ENCODE peak calls at places on chromosomes 6 and 20, in four cellular contexts. E, G, J and Q are unnamed samples.
A peak's percentile ranks its signal among the peaks of the same experiment; 100 is the strongest.

GRCh38 chr6:26104457-26105108 is 17.4 kb downstream of the HFE start:
- DNase-seq in J (no peak), G (no peak), E (no peak), Q (no peak)

GRCh38 chr20:14384411-14384810 is 47.0 kb upstream of the FLRT3 start:
- DNase-seq in J (no peak), E (no peak), G (peak; percentile 32), Q (no peak)

GRCh38 chr6:108156180-108156937 is 9.5 kb upstream of the NR2E1 start:
- DNase-seq in E (no peak), J (no peak), G (no peak), Q (no peak)

GRCh38 chr6:1285589-1286340 is 26.1 kb upstream of the FOXQ1 start:
- DNase-seq in E (no peak), J (peak; percentile 68), G (no peak), Q (no peak)

GRCh38 chr20:60255866-60256265 is 297.6 kb downstream of the CDH26 start:
- DNase-seq in G (no peak), J (no peak), E (no peak), Q (no peak)

GRCh38 chr6:135640048-135640447 is 142.5 kb upstream of the AHI1 start:
- DNase-seq in G (no peak), J (no peak), E (no peak), Q (no peak)

GRCh38 chr6:158223926-158224325 is 55.8 kb downstream of the GTF2H5 start:
- DNase-seq in G (no peak), J (no peak), E (no peak), Q (no peak)

GRCh38 chr20:44745560-44746366 is at the start of gene KCNK15:
- DNase-seq in J (no peak), G (no peak), E (no peak), Q (peak; percentile 64)

GRCh38 chr20:7038029-7038428 is 270.5 kb downstream of the BMP2 start:
- DNase-seq in E (no peak), J (no peak), G (no peak), Q (no peak)

GRCh38 chr20:33246077-33246476 is 10.3 kb downstream of the BPIFA1 start:
- DNase-seq in J (no peak), E (no peak), G (no peak), Q (no peak)

GRCh38 chr6:156952401-156952800 is 175.2 kb downstream of the ARID1B start:
- DNase-seq in J (no peak), E (no peak), G (no peak), Q (no peak)

GRCh38 chr6:26125015-26125690 is 37.9 kb downstream of the HFE start:
- DNase-seq in G (no peak), E (no peak), J (peak; percentile 45), Q (no peak)

GRCh38 chr6:57106990-57107389 is 17.0 kb downstream of the ZNF451 start:
- DNase-seq in J (no peak), G (no peak), E (no peak), Q (no peak)

GRCh38 chr20:10665791-10666190 is 8.0 kb downstream of the JAG1 start:
- DNase-seq in E (no peak), J (no peak), G (peak; percentile 47), Q (peak; percentile 80)

GRCh38 chr6:9481292-9482029 is 933.4 kb downstream of the TFAP2A start:
- DNase-seq in J (peak; percentile 33), G (no peak), E (no peak), Q (no peak)

GRCh38 chr20:35768731-35769664 is 2.8 kb upstream of the PHF20 start:
- DNase-seq in E (peak; percentile 92), J (peak; percentile 81), G (peak; percentile 99), Q (peak; percentile 99)

GRCh38 chr6:35728663-35729348 is 8.0 kb upstream of the ARMC12 start:
- DNase-seq in J (no peak), G (no peak), E (no peak), Q (peak; percentile 54)

DNA sequence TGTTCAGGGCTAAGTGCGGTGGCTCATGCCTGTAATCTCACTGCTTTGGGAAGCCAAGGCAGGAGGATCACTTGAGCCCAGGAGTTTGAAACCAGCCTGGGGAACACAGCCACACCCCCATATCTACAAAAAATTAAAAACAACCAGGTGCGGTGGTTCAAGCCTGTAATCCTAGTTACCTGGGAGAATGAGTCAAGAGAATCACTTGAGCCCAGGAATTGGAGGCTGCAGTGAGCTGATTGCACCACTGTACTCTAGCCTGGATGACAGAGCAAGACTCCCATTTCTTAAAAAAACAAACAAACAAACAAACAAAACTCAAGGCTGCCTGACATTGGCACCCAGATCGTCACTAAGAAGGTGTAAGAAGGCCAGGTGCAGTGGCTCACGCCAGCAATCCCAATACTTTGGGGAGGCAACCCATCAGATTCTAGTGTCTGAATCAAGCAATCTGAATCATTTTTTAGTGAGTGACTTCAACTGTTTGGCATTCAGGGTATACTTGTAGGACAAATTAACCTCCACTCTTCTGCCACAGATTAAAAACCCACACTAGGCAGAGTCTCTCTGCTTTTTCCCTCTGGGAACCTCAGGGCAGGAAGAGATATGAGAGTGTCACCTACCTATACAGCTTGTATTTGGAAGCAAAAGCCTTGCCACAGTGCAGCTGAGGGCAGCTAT is 6.1 kb downstream of the PLAGL2 start:
- DNase-seq in J (peak; percentile 25), G (no peak), E (no peak), Q (no peak)
- TF ChIP-seq CTCF in J (no peak), G (no peak), E (no peak), Q (no peak)

DNA sequence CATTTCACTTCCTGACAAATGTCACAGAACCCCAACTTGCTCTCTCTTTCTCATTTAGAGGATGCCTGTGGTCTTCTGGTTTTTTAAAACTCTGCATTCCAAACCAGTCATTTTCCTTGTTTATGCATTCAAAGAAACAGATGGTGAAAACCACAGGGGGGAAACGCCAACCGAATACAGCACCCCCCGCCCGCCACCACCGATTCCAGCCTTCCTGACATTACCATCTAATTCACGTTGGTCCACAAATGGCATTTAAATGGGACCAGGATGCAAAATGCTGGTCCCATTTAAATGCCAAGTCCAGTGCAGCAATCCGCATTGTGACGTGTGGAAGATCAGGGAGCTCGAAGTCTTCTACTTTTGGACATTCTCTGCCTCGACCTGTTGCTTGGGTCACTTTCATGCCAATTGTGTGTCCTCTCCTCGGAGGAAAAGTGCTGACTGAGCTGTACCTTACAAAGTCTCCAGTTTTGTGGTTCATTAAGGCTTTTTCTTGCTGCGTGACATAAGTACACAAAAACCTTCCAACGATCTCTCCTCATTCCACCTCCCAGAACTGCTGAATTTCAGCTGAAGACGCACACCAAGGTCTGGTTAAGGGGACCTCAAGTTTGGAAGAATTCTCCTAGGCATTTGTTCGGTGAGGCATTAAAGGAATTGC is 35.8 kb downstream of the NEDD9 start:
- DNase-seq in G (no peak), E (no peak), J (no peak), Q (no peak)
- H3K4me3 ChIP-seq in G (no peak overlapping the region), E (peak overlapping the region; percentile 41), J (no peak overlapping the region), Q (no peak overlapping the region)

DNA sequence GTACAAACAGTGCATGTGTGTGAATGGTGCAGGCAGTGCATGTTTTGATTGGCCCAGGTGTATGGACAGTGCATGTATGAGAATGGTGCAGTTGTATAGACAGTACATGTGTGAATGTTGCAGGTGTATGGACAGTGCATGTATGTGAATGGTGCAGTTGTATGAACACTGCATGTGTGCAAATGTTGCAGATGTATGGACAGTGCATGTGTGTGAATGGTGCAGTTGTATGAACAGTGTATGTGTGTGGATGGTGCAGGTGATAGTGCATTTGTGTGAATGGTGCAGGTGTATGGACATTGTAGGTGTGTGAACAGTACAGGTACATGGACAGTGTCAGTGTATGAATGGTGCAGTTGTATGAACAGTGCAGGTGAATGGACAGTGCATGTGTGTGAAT is 4.0 kb upstream of the KLHL31 start:
- DNase-seq in G (no peak), J (no peak), E (no peak), Q (no peak)
- TF ChIP-seq CTCF in G (no peak), J (no peak), E (no peak), Q (no peak)

DNA sequence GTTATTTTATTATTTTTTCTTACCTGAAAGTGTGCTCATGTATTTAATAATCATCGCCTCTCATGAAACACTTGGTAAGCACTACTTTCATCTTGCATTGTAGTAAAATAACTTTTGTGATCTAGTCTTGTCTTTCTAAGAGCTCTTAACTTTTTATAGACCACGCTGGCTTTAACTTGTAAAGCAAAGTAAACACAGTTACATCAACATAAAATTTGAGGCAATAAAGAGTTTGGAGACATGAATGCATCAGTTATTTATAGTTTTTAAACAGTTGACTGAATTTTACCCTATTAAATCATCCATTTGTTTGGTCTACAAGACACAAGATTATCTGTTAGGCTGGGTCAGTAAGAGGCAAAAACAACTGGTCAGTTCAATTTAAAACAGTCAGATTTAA is 218.5 kb upstream of the KCNQ5 start:
- DNase-seq in J (no peak), E (no peak), G (no peak), Q (no peak)
- H3K4me3 ChIP-seq in J (no peak overlapping the region), E (no peak overlapping the region), G (no peak overlapping the region), Q (no peak overlapping the region)

DNA sequence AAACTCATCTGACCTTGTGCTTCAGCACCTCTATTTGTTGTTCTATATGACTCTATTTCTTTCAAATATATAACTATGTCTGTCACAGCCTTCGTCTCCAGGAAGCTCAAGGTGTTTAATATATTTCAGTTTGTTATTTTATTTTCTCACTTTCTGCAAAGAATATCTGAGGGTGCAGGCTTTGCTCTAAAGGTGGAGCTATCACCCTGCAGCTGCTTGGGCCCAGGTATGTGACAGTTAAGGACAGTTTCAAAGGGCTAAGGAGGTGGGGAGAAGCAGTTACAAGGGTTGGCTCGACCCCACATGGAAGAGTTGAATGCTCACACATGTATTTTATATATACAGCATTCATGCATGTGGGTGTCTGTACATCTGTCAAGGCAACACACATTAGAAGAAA is 405.6 kb downstream of the BTBD9 start:
- DNase-seq in E (no peak), J (no peak), G (no peak), Q (no peak)
- TF ChIP-seq CTCF in E (no peak), J (no peak), G (no peak), Q (no peak)